ENCODE peak calls at places on chromosome 12, in eight cellular contexts. One of them, this sample, is unnamed.

GRCh38 chr12:111034911-111035577 is 114.7 kb upstream of the MYL2 start:
- DNase-seq in H9: peak; percentile 73
- DNase-seq in neural crest cell: peak; percentile 20
- DNase-seq in fibroblast of mammary gland: no peak
- DNase-seq in pancreas: no peak
- DNase-seq in HL-60: no peak
- DNase-seq in WERI-Rb-1: peak; percentile 36
- DNase-seq in lower leg skin: no peak
- DNase-seq in this sample: peak; percentile 47

GRCh38 chr12:13369496-13369895 is 173.0 kb downstream of the EMP1 start:
- DNase-seq in H9: no peak
- DNase-seq in neural crest cell: no peak
- DNase-seq in fibroblast of mammary gland: no peak
- DNase-seq in pancreas: no peak
- DNase-seq in HL-60: no peak
- DNase-seq in WERI-Rb-1: no peak
- DNase-seq in lower leg skin: no peak
- DNase-seq in this sample: no peak

GRCh38 chr12:53956914-53957536 is 2.3 kb downstream of the HOXC12 start:
- DNase-seq in H9: no peak
- DNase-seq in neural crest cell: no peak
- DNase-seq in fibroblast of mammary gland: no peak
- DNase-seq in pancreas: no peak
- DNase-seq in HL-60: no peak
- DNase-seq in WERI-Rb-1: no peak
- DNase-seq in lower leg skin: no peak
- DNase-seq in this sample: no peak

GRCh38 chr12:52032431-52032796 is 18.8 kb upstream of the NR4A1 start:
- DNase-seq in H9: no peak
- DNase-seq in neural crest cell: no peak
- DNase-seq in fibroblast of mammary gland: peak; percentile 86
- DNase-seq in pancreas: peak; percentile 64
- DNase-seq in HL-60: no peak
- DNase-seq in WERI-Rb-1: no peak
- DNase-seq in lower leg skin: peak; percentile 94
- DNase-seq in this sample: no peak

GRCh38 chr12:51891843-51892242 is 3.9 kb downstream of the ANKRD33 start:
- DNase-seq in H9: no peak
- DNase-seq in neural crest cell: no peak
- DNase-seq in fibroblast of mammary gland: peak; percentile 57
- DNase-seq in pancreas: no peak
- DNase-seq in HL-60: no peak
- DNase-seq in WERI-Rb-1: no peak
- DNase-seq in lower leg skin: no peak
- DNase-seq in this sample: no peak

GRCh38 chr12:52523825-52524224 is 3.6 kb upstream of the KRT5 start:
- DNase-seq in H9: no peak
- DNase-seq in neural crest cell: no peak
- DNase-seq in fibroblast of mammary gland: no peak
- DNase-seq in pancreas: peak; percentile 7
- DNase-seq in HL-60: no peak
- DNase-seq in WERI-Rb-1: no peak
- DNase-seq in lower leg skin: peak; percentile 85
- DNase-seq in this sample: no peak

GRCh38 chr12:31011746-31012567 is 61.7 kb upstream of the DDX11 start:
- DNase-seq in H9: no peak
- DNase-seq in neural crest cell: no peak
- DNase-seq in fibroblast of mammary gland: no peak
- DNase-seq in pancreas: no peak
- DNase-seq in HL-60: no peak
- DNase-seq in WERI-Rb-1: no peak
- DNase-seq in lower leg skin: peak; percentile 72
- DNase-seq in this sample: no peak

GRCh38 chr12:6896846-6897435 is 7.7 kb upstream of the LRRC23 start:
- DNase-seq in H9: no peak
- DNase-seq in neural crest cell: no peak
- DNase-seq in fibroblast of mammary gland: no peak
- DNase-seq in pancreas: no peak
- DNase-seq in HL-60: no peak
- DNase-seq in WERI-Rb-1: no peak
- DNase-seq in lower leg skin: no peak
- DNase-seq in this sample: no peak

GRCh38 chr12:26610774-26611173 is 222.2 kb downstream of the ITPR2 start:
- DNase-seq in H9: no peak
- DNase-seq in neural crest cell: no peak
- DNase-seq in fibroblast of mammary gland: no peak
- DNase-seq in pancreas: no peak
- DNase-seq in HL-60: no peak
- DNase-seq in WERI-Rb-1: no peak
- DNase-seq in lower leg skin: no peak
- DNase-seq in this sample: no peak

GRCh38 chr12:104681012-104681690 is 224.4 kb downstream of the CHST11 start:
- DNase-seq in H9: no peak
- DNase-seq in neural crest cell: no peak
- DNase-seq in fibroblast of mammary gland: no peak
- DNase-seq in pancreas: no peak
- DNase-seq in HL-60: no peak
- DNase-seq in WERI-Rb-1: no peak
- DNase-seq in lower leg skin: no peak
- DNase-seq in this sample: no peak

GRCh38 chr12:95608252-95609033 is 57.2 kb upstream of the USP44 start:
- DNase-seq in H9: peak; percentile 78
- DNase-seq in neural crest cell: no peak
- DNase-seq in fibroblast of mammary gland: peak; percentile 75
- DNase-seq in pancreas: peak; percentile 86
- DNase-seq in HL-60: no peak
- DNase-seq in WERI-Rb-1: no peak
- DNase-seq in lower leg skin: peak; percentile 88
- DNase-seq in this sample: no peak

GRCh38 chr12:97309921-97310320 is 152.7 kb upstream of the RMST start:
- DNase-seq in H9: no peak
- DNase-seq in neural crest cell: no peak
- DNase-seq in fibroblast of mammary gland: no peak
- DNase-seq in pancreas: no peak
- DNase-seq in HL-60: no peak
- DNase-seq in WERI-Rb-1: no peak
- DNase-seq in lower leg skin: no peak
- DNase-seq in this sample: no peak

GRCh38 chr12:26520154-26520553 is 312.8 kb downstream of the ITPR2 start:
- DNase-seq in H9: no peak
- DNase-seq in neural crest cell: no peak
- DNase-seq in fibroblast of mammary gland: no peak
- DNase-seq in pancreas: no peak
- DNase-seq in HL-60: peak; percentile 7
- DNase-seq in WERI-Rb-1: no peak
- DNase-seq in lower leg skin: no peak
- DNase-seq in this sample: no peak

GRCh38 chr12:94175763-94176660 is 27.6 kb downstream of the PLXNC1 start:
- DNase-seq in H9: no peak
- DNase-seq in neural crest cell: no peak
- DNase-seq in fibroblast of mammary gland: peak; percentile 64
- DNase-seq in pancreas: no peak
- DNase-seq in HL-60: peak; percentile 33
- DNase-seq in WERI-Rb-1: no peak
- DNase-seq in lower leg skin: no peak
- DNase-seq in this sample: no peak

GRCh38 chr12:113094738-113095137 is 38.2 kb downstream of the DTX1 start:
- DNase-seq in H9: no peak
- DNase-seq in neural crest cell: no peak
- DNase-seq in fibroblast of mammary gland: no peak
- DNase-seq in pancreas: no peak
- DNase-seq in HL-60: no peak
- DNase-seq in WERI-Rb-1: no peak
- DNase-seq in lower leg skin: no peak
- DNase-seq in this sample: no peak

GRCh38 chr12:113090740-113091139 is 34.2 kb downstream of the DTX1 start:
- DNase-seq in H9: no peak
- DNase-seq in neural crest cell: no peak
- DNase-seq in fibroblast of mammary gland: no peak
- DNase-seq in pancreas: no peak
- DNase-seq in HL-60: no peak
- DNase-seq in WERI-Rb-1: no peak
- DNase-seq in lower leg skin: no peak
- DNase-seq in this sample: no peak

GRCh38 chr12:113093409-113094101 is 37.0 kb downstream of the DTX1 start:
- DNase-seq in H9: no peak
- DNase-seq in neural crest cell: no peak
- DNase-seq in fibroblast of mammary gland: no peak
- DNase-seq in pancreas: no peak
- DNase-seq in HL-60: no peak
- DNase-seq in WERI-Rb-1: no peak
- DNase-seq in lower leg skin: no peak
- DNase-seq in this sample: no peak

GRCh38 chr12:113091506-113091905 is 35.0 kb downstream of the DTX1 start:
- DNase-seq in H9: no peak
- DNase-seq in neural crest cell: no peak
- DNase-seq in fibroblast of mammary gland: no peak
- DNase-seq in pancreas: no peak
- DNase-seq in HL-60: no peak
- DNase-seq in WERI-Rb-1: no peak
- DNase-seq in lower leg skin: no peak
- DNase-seq in this sample: no peak

DNA sequence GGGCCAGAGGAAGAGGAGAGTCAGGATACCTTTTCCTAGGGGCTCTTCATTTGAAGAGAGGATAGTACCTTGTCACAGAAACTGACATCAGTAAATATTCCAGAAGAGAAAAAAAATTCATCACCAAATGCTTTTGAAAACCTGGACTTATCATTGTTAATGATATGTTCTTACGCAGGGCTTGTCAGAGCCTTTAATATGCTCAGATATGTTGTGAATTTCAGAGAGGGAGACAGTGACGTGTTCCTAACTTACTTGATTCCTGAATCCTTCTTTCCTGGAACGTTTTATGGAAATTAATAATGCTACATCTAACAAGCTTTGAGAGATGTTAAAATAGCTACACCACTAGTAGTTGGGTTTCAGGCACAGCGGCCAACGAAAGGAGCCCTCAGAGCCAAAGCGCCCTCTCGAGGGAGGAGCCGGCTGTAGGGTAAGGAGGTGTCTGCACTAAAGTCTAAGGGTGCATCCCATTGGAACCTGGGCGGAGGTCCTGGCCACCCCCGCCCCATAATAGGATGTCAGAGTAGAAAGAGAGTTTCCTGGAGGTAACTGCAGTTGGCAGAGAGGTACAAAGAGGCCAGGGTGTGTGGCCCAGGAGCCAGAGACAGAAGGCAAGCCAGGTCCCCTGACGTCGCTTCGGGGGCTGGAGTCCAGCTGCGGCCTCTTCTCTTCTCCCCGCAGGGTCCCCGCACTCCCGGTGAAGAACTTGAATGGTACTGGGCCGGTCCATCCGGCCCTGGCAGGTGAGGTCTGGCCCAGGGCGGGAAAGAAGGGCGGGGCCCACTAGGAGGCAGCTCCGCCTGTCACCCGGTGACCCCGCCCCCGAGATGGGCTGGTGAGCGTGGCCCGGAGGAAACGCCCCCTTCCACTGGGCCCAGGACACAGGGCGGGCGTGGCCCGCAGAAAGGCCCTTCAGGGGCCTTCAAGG is 36.2 kb downstream of the DTX1 start:
- DNase-seq in H9: peak; percentile 92
- DNase-seq in neural crest cell: no peak
- DNase-seq in fibroblast of mammary gland: no peak
- DNase-seq in pancreas: no peak
- DNase-seq in HL-60: peak; percentile 19
- DNase-seq in WERI-Rb-1: no peak
- DNase-seq in lower leg skin: peak; percentile 89
- DNase-seq in this sample: peak; percentile 77
- TF ChIP-seq CTCF in H9: peak; percentile 55
- TF ChIP-seq CTCF in neural crest cell: peak; percentile 31
- TF ChIP-seq CTCF in fibroblast of mammary gland: no peak
- TF ChIP-seq CTCF in pancreas: no peak
- TF ChIP-seq CTCF in HL-60: peak; percentile 3
- TF ChIP-seq CTCF in WERI-Rb-1: no peak
- TF ChIP-seq CTCF in lower leg skin: no peak
- TF ChIP-seq CTCF in this sample: no peak

DNA sequence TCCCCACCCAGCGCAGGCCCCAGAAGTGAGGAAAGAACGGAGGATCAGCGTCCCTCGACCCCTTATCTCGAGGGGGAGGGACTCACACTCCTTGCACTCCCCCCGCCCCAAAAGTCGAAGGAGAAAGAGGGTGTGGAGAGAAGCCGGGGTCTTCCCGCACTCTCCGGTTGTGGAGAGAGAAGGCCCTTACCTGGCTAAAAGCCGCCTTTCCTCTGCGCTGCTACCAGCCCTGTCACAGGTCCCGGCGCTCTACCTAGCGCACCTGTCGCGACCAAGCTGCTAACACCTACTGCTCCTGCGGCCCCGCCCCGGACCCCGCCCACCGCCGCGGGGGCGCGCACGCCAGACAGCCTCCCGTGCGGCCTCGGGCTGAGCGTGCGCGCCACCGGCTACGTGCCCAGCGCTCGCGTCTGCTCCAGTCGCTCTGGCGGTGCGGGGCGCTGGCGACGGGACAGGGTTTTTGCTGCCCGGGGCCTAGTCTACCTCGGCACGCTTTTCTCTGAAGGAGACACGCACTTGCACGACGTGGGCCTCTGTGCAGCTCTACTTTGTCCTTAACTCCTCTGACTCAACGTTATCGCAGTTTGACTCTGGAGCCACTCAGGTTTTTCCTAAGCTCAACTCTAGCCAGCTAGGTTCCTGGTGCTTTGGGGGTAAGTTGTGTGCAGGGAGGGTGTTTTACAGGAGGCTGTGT is at the start of gene LIMA1:
- DNase-seq in H9: peak; percentile 98
- DNase-seq in neural crest cell: peak; percentile 73
- DNase-seq in fibroblast of mammary gland: peak; percentile 73
- DNase-seq in pancreas: peak; percentile 96
- DNase-seq in HL-60: peak; percentile 86
- DNase-seq in WERI-Rb-1: peak; percentile 91
- DNase-seq in lower leg skin: peak; percentile 97
- DNase-seq in this sample: peak; percentile 90
- TF ChIP-seq CTCF in H9: no peak
- TF ChIP-seq CTCF in neural crest cell: no peak
- TF ChIP-seq CTCF in fibroblast of mammary gland: no peak
- TF ChIP-seq CTCF in pancreas: no peak
- TF ChIP-seq CTCF in HL-60: no peak
- TF ChIP-seq CTCF in WERI-Rb-1: peak; percentile 50
- TF ChIP-seq CTCF in lower leg skin: no peak
- TF ChIP-seq CTCF in this sample: no peak

DNA sequence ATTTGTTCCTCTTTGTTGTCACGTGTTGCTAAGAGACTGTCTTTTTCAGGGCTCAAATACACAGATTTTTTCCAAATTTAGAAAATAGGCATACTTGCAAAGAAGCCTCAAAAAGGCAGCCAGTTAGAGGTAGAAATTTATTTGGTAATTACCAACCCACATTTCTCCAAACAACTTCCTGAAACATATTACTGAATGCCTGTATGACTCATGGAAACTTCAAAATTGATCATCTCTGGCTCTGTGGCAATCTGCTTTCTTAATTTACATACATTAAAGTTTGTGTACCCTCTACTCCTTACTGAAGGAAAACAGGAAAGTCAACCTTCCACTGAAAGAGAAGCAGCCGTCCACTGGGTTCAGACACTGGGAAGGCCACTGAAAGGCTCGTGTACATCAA is 36.4 kb downstream of the PPM1H start:
- DNase-seq in H9: no peak
- DNase-seq in neural crest cell: no peak
- DNase-seq in fibroblast of mammary gland: peak; percentile 6
- DNase-seq in pancreas: no peak
- DNase-seq in HL-60: peak; percentile 21
- DNase-seq in WERI-Rb-1: no peak
- DNase-seq in lower leg skin: no peak
- DNase-seq in this sample: no peak
- TF ChIP-seq CTCF in H9: no peak
- TF ChIP-seq CTCF in neural crest cell: no peak
- TF ChIP-seq CTCF in fibroblast of mammary gland: no peak
- TF ChIP-seq CTCF in pancreas: no peak
- TF ChIP-seq CTCF in HL-60: no peak
- TF ChIP-seq CTCF in WERI-Rb-1: no peak
- TF ChIP-seq CTCF in lower leg skin: no peak
- TF ChIP-seq CTCF in this sample: no peak

GRCh38 chr12:47071241-47071852 is 8.1 kb upstream of the PCED1B start:
- DNase-seq in H9: peak; percentile 75
- DNase-seq in neural crest cell: no peak
- DNase-seq in fibroblast of mammary gland: no peak
- DNase-seq in pancreas: no peak
- DNase-seq in HL-60: no peak
- DNase-seq in WERI-Rb-1: no peak
- DNase-seq in lower leg skin: no peak
- DNase-seq in this sample: no peak
- TF ChIP-seq CTCF in H9: peak; percentile 77
- TF ChIP-seq CTCF in neural crest cell: peak; percentile 60
- TF ChIP-seq CTCF in fibroblast of mammary gland: peak; percentile 58
- TF ChIP-seq CTCF in pancreas: peak; percentile 42
- TF ChIP-seq CTCF in HL-60: peak; percentile 27
- TF ChIP-seq CTCF in WERI-Rb-1: peak; percentile 44
- TF ChIP-seq CTCF in lower leg skin: no peak
- TF ChIP-seq CTCF in this sample: peak; percentile 47